ENCODE peak calls at places on chromosomes 6 and 20, in ten cellular contexts. One of them, this sample, is unnamed.

GRCh38 chr20:38757145-38757800 is 9.0 kb downstream of the ACTR5 start:
- DNase-seq in H1: no peak
- DNase-seq in neural progenitor cell: no peak
- DNase-seq in Karpas-422: no peak
- DNase-seq in PC-9: no peak
- DNase-seq in GM23248: no peak
- DNase-seq in OCI-LY7: no peak
- DNase-seq in hepatocyte: no peak
- DNase-seq in fibroblast of lung: no peak
- DNase-seq in PC-3: no peak
- DNase-seq in this sample: no peak

GRCh38 chr20:55239269-55239668 is 763.9 kb downstream of the DOK5 start:
- DNase-seq in H1: no peak
- DNase-seq in neural progenitor cell: no peak
- DNase-seq in Karpas-422: no peak
- DNase-seq in PC-9: no peak
- DNase-seq in GM23248: no peak
- DNase-seq in OCI-LY7: no peak
- DNase-seq in hepatocyte: no peak
- DNase-seq in fibroblast of lung: no peak
- DNase-seq in PC-3: no peak
- DNase-seq in this sample: no peak

GRCh38 chr20:22663528-22664025 is 79.2 kb upstream of the FOXA2 start:
- DNase-seq in H1: peak; percentile 58
- DNase-seq in neural progenitor cell: no peak
- DNase-seq in Karpas-422: no peak
- DNase-seq in PC-9: no peak
- DNase-seq in GM23248: no peak
- DNase-seq in OCI-LY7: no peak
- DNase-seq in hepatocyte: no peak
- DNase-seq in fibroblast of lung: no peak
- DNase-seq in PC-3: no peak
- DNase-seq in this sample: no peak

GRCh38 chr6:76351275-76351674 is 278.8 kb upstream of the IMPG1 start:
- DNase-seq in H1: no peak
- DNase-seq in neural progenitor cell: peak; percentile 58
- DNase-seq in Karpas-422: peak; percentile 44
- DNase-seq in PC-9: no peak
- DNase-seq in GM23248: no peak
- DNase-seq in OCI-LY7: no peak
- DNase-seq in hepatocyte: peak; percentile 32
- DNase-seq in fibroblast of lung: no peak
- DNase-seq in PC-3: peak; percentile 20
- DNase-seq in this sample: no peak

GRCh38 chr20:33791959-33792597 is 19.1 kb upstream of the CHMP4B start:
- DNase-seq in H1: peak; percentile 31
- DNase-seq in neural progenitor cell: peak; percentile 62
- DNase-seq in Karpas-422: peak; percentile 75
- DNase-seq in PC-9: no peak
- DNase-seq in GM23248: peak; percentile 50
- DNase-seq in OCI-LY7: peak; percentile 59
- DNase-seq in hepatocyte: peak; percentile 59
- DNase-seq in fibroblast of lung: peak; percentile 44
- DNase-seq in PC-3: peak; percentile 62
- DNase-seq in this sample: peak; percentile 37

GRCh38 chr20:32535953-32536823 is 48.9 kb downstream of the NOL4L start:
- DNase-seq in H1: no peak
- DNase-seq in neural progenitor cell: peak; percentile 97
- DNase-seq in Karpas-422: peak; percentile 79
- DNase-seq in PC-9: peak; percentile 67
- DNase-seq in GM23248: peak; percentile 39
- DNase-seq in OCI-LY7: peak; percentile 85
- DNase-seq in hepatocyte: peak; percentile 92
- DNase-seq in fibroblast of lung: no peak
- DNase-seq in PC-3: peak; percentile 54
- DNase-seq in this sample: peak; percentile 6

GRCh38 chr6:139965393-139965792 is 590.9 kb upstream of the CITED2 start:
- DNase-seq in H1: no peak
- DNase-seq in neural progenitor cell: no peak
- DNase-seq in Karpas-422: no peak
- DNase-seq in PC-9: no peak
- DNase-seq in GM23248: peak; percentile 15
- DNase-seq in OCI-LY7: no peak
- DNase-seq in hepatocyte: no peak
- DNase-seq in fibroblast of lung: peak; percentile 81
- DNase-seq in PC-3: no peak
- DNase-seq in this sample: peak; percentile 68

GRCh38 chr6:87118054-87118453 is 23.1 kb upstream of the CGA start:
- DNase-seq in H1: no peak
- DNase-seq in neural progenitor cell: no peak
- DNase-seq in Karpas-422: no peak
- DNase-seq in PC-9: peak; percentile 77
- DNase-seq in GM23248: no peak
- DNase-seq in OCI-LY7: no peak
- DNase-seq in hepatocyte: no peak
- DNase-seq in fibroblast of lung: no peak
- DNase-seq in PC-3: peak; percentile 72
- DNase-seq in this sample: peak; percentile 33

GRCh38 chr20:58310291-58310782 is 822 bp downstream of the RAB22A start:
- DNase-seq in H1: no peak
- DNase-seq in neural progenitor cell: no peak
- DNase-seq in Karpas-422: no peak
- DNase-seq in PC-9: peak; percentile 75
- DNase-seq in GM23248: peak; percentile 61
- DNase-seq in OCI-LY7: peak; percentile 38
- DNase-seq in hepatocyte: peak; percentile 13
- DNase-seq in fibroblast of lung: peak; percentile 16
- DNase-seq in PC-3: peak; percentile 83
- DNase-seq in this sample: peak; percentile 14

GRCh38 chr6:408148-408547 is 16.6 kb downstream of the IRF4 start:
- DNase-seq in H1: no peak
- DNase-seq in neural progenitor cell: no peak
- DNase-seq in Karpas-422: no peak
- DNase-seq in PC-9: no peak
- DNase-seq in GM23248: no peak
- DNase-seq in OCI-LY7: no peak
- DNase-seq in hepatocyte: no peak
- DNase-seq in fibroblast of lung: no peak
- DNase-seq in PC-3: no peak
- DNase-seq in this sample: no peak
- H4K20me1 ChIP-seq in H1: no peaks in the 10 kb centered on the region
- H4K20me1 ChIP-seq in neural progenitor cell: no peaks in the 10 kb centered on the region
- H4K20me1 ChIP-seq in Karpas-422: no peaks in the 10 kb centered on the region
- H4K20me1 ChIP-seq in PC-9: no peaks in the 10 kb centered on the region
- H4K20me1 ChIP-seq in GM23248: no peaks in the 10 kb centered on the region
- H4K20me1 ChIP-seq in OCI-LY7: no peaks in the 10 kb centered on the region
- H4K20me1 ChIP-seq in hepatocyte: no peaks in the 10 kb centered on the region
- H4K20me1 ChIP-seq in fibroblast of lung: no peaks in the 10 kb centered on the region
- H4K20me1 ChIP-seq in PC-3: no peaks in the 10 kb centered on the region
- H4K20me1 ChIP-seq in this sample: no peaks in the 10 kb centered on the region

GRCh38 chr6:15506066-15506465 is 156.8 kb downstream of the DTNBP1 start:
- DNase-seq in H1: no peak
- DNase-seq in neural progenitor cell: no peak
- DNase-seq in Karpas-422: no peak
- DNase-seq in PC-9: no peak
- DNase-seq in GM23248: no peak
- DNase-seq in OCI-LY7: no peak
- DNase-seq in hepatocyte: no peak
- DNase-seq in fibroblast of lung: no peak
- DNase-seq in PC-3: no peak
- DNase-seq in this sample: no peak
- H4K20me1 ChIP-seq in H1: peaks cover 56% of the 10 kb centered on the region
- H4K20me1 ChIP-seq in neural progenitor cell: peaks cover 18% of the 10 kb centered on the region
- H4K20me1 ChIP-seq in Karpas-422: no peaks in the 10 kb centered on the region
- H4K20me1 ChIP-seq in PC-9: peaks cover 6% of the 10 kb centered on the region
- H4K20me1 ChIP-seq in GM23248: peaks cover 10% of the 10 kb centered on the region
- H4K20me1 ChIP-seq in OCI-LY7: no peaks in the 10 kb centered on the region
- H4K20me1 ChIP-seq in hepatocyte: peaks cover 14% of the 10 kb centered on the region
- H4K20me1 ChIP-seq in fibroblast of lung: no peaks in the 10 kb centered on the region
- H4K20me1 ChIP-seq in PC-3: peaks cover 12% of the 10 kb centered on the region
- H4K20me1 ChIP-seq in this sample: peaks cover 96% of the 10 kb centered on the region

DNA sequence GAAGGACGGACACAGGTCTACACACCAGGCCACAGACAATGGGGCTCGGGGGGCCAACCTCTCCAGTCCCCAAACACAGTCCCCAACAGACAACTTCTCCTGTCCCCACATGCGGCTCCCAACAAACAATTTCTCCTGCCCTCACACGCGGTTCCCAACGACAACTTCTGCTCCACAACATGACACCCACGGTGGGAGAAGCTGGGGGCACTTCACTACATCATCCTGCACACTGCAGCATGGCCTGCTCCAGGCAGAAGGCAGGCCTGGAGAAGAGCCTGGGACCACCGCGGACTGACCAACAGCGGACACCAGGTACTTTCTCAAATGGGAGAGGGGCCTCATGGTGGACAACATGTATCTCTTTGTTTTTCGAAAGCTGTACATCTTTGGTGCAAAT is 6.7 kb downstream of the TAF4 start:
- DNase-seq in H1: no peak
- DNase-seq in neural progenitor cell: no peak
- DNase-seq in Karpas-422: no peak
- DNase-seq in PC-9: no peak
- DNase-seq in GM23248: no peak
- DNase-seq in OCI-LY7: no peak
- DNase-seq in hepatocyte: no peak
- DNase-seq in fibroblast of lung: no peak
- DNase-seq in PC-3: no peak
- DNase-seq in this sample: no peak
- H4K20me1 ChIP-seq in H1: peaks cover 32% of the 10 kb centered on the region
- H4K20me1 ChIP-seq in neural progenitor cell: peaks cover 55% of the 10 kb centered on the region
- H4K20me1 ChIP-seq in Karpas-422: peaks cover 52% of the 10 kb centered on the region
- H4K20me1 ChIP-seq in PC-9: peaks cover 54% of the 10 kb centered on the region
- H4K20me1 ChIP-seq in GM23248: no peaks in the 10 kb centered on the region
- H4K20me1 ChIP-seq in OCI-LY7: peaks cover 11% of the 10 kb centered on the region
- H4K20me1 ChIP-seq in hepatocyte: peaks cover 80% of the 10 kb centered on the region
- H4K20me1 ChIP-seq in fibroblast of lung: no peaks in the 10 kb centered on the region
- H4K20me1 ChIP-seq in PC-3: peaks cover 43% of the 10 kb centered on the region
- H4K20me1 ChIP-seq in this sample: peaks cover 80% of the 10 kb centered on the region

DNA sequence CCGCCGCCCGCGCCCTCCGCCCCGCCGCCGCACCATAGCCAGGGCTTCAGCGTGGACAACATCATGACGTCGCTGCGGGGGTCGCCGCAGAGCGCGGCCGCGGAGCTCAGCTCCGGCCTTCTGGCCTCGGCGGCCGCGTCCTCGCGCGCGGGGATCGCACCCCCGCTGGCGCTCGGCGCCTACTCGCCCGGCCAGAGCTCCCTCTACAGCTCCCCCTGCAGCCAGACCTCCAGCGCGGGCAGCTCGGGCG is 1.5 kb downstream of the FOXC1 start:
- DNase-seq in H1: no peak
- DNase-seq in neural progenitor cell: peak; percentile 76
- DNase-seq in Karpas-422: no peak
- DNase-seq in PC-9: no peak
- DNase-seq in GM23248: peak; percentile 72
- DNase-seq in OCI-LY7: no peak
- DNase-seq in hepatocyte: peak; percentile 45
- DNase-seq in fibroblast of lung: peak; percentile 31
- DNase-seq in PC-3: peak; percentile 48
- DNase-seq in this sample: peak; percentile 50
- H4K20me1 ChIP-seq in H1: peaks cover 15% of the 10 kb centered on the region
- H4K20me1 ChIP-seq in neural progenitor cell: peaks cover 64% of the 10 kb centered on the region
- H4K20me1 ChIP-seq in Karpas-422: no peaks in the 10 kb centered on the region
- H4K20me1 ChIP-seq in PC-9: no peaks in the 10 kb centered on the region
- H4K20me1 ChIP-seq in GM23248: no peaks in the 10 kb centered on the region
- H4K20me1 ChIP-seq in OCI-LY7: no peaks in the 10 kb centered on the region
- H4K20me1 ChIP-seq in hepatocyte: peaks cover 5% of the 10 kb centered on the region
- H4K20me1 ChIP-seq in fibroblast of lung: no peaks in the 10 kb centered on the region
- H4K20me1 ChIP-seq in PC-3: peaks cover 16% of the 10 kb centered on the region
- H4K20me1 ChIP-seq in this sample: peaks cover 14% of the 10 kb centered on the region

GRCh38 chr20:51541189-51542032 is 1.1 kb downstream of the NFATC2 start:
- DNase-seq in H1: no peak
- DNase-seq in neural progenitor cell: peak; percentile 69
- DNase-seq in Karpas-422: peak; percentile 81
- DNase-seq in PC-9: no peak
- DNase-seq in GM23248: peak; percentile 32
- DNase-seq in OCI-LY7: peak; percentile 72
- DNase-seq in hepatocyte: peak; percentile 83
- DNase-seq in fibroblast of lung: peak; percentile 43
- DNase-seq in PC-3: no peak
- DNase-seq in this sample: peak; percentile 22

GRCh38 chr20:51536116-51537069 is 6.1 kb downstream of the NFATC2 start:
- DNase-seq in H1: no peak
- DNase-seq in neural progenitor cell: no peak
- DNase-seq in Karpas-422: no peak
- DNase-seq in PC-9: no peak
- DNase-seq in GM23248: no peak
- DNase-seq in OCI-LY7: peak; percentile 46
- DNase-seq in hepatocyte: no peak
- DNase-seq in fibroblast of lung: no peak
- DNase-seq in PC-3: no peak
- DNase-seq in this sample: no peak

GRCh38 chr20:51542033-51542893 is at the start of gene NFATC2:
- DNase-seq in H1: peak; percentile 23
- DNase-seq in neural progenitor cell: peak; percentile 79
- DNase-seq in Karpas-422: peak; percentile 85
- DNase-seq in PC-9: no peak
- DNase-seq in GM23248: no peak
- DNase-seq in OCI-LY7: peak; percentile 80
- DNase-seq in hepatocyte: peak; percentile 78
- DNase-seq in fibroblast of lung: no peak
- DNase-seq in PC-3: peak; percentile 69
- DNase-seq in this sample: no peak

GRCh38 chr20:51542894-51543788 is 622 bp upstream of the NFATC2 start:
- DNase-seq in H1: no peak
- DNase-seq in neural progenitor cell: no peak
- DNase-seq in Karpas-422: no peak
- DNase-seq in PC-9: no peak
- DNase-seq in GM23248: no peak
- DNase-seq in OCI-LY7: peak; percentile 39
- DNase-seq in hepatocyte: no peak
- DNase-seq in fibroblast of lung: no peak
- DNase-seq in PC-3: no peak
- DNase-seq in this sample: no peak

GRCh38 chr20:51540585-51540984 is 1.9 kb downstream of the NFATC2 start:
- DNase-seq in H1: no peak
- DNase-seq in neural progenitor cell: no peak
- DNase-seq in Karpas-422: no peak
- DNase-seq in PC-9: no peak
- DNase-seq in GM23248: no peak
- DNase-seq in OCI-LY7: no peak
- DNase-seq in hepatocyte: no peak
- DNase-seq in fibroblast of lung: no peak
- DNase-seq in PC-3: no peak
- DNase-seq in this sample: no peak
- H4K20me1 ChIP-seq in H1: no peaks in the 10 kb centered on the region
- H4K20me1 ChIP-seq in neural progenitor cell: peaks cover 6% of the 10 kb centered on the region
- H4K20me1 ChIP-seq in Karpas-422: no peaks in the 10 kb centered on the region
- H4K20me1 ChIP-seq in PC-9: no peaks in the 10 kb centered on the region
- H4K20me1 ChIP-seq in GM23248: no peaks in the 10 kb centered on the region
- H4K20me1 ChIP-seq in OCI-LY7: no peaks in the 10 kb centered on the region
- H4K20me1 ChIP-seq in hepatocyte: peaks cover 3% of the 10 kb centered on the region
- H4K20me1 ChIP-seq in fibroblast of lung: no peaks in the 10 kb centered on the region
- H4K20me1 ChIP-seq in PC-3: no peaks in the 10 kb centered on the region
- H4K20me1 ChIP-seq in this sample: no peaks in the 10 kb centered on the region

DNA sequence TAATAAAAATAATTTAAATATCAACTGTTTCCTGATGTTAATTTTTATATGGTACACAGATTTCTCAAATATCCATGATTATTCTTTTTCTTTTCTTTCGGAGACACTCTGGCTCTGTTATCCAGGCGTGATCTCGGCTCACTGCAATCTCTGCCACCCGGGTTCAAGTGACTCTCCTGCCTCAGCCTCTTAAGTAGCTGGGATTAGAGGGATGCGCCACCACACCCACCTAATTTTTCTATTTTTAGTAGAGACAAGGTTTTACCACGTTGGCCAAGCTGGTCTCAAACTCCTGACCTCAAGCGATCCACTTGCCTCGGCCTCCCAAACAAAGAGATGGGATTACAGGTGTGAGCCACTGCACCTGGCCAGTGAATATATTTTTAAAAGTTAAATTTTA is 20.5 kb downstream of the ROMO1 start:
- DNase-seq in H1: no peak
- DNase-seq in neural progenitor cell: no peak
- DNase-seq in Karpas-422: no peak
- DNase-seq in PC-9: no peak
- DNase-seq in GM23248: no peak
- DNase-seq in OCI-LY7: no peak
- DNase-seq in hepatocyte: no peak
- DNase-seq in fibroblast of lung: no peak
- DNase-seq in PC-3: no peak
- DNase-seq in this sample: no peak
- H4K20me1 ChIP-seq in H1: peaks cover 18% of the 10 kb centered on the region
- H4K20me1 ChIP-seq in neural progenitor cell: peaks cover 99% of the 10 kb centered on the region
- H4K20me1 ChIP-seq in Karpas-422: peaks cover 51% of the 10 kb centered on the region
- H4K20me1 ChIP-seq in PC-9: peaks cover 97% of the 10 kb centered on the region
- H4K20me1 ChIP-seq in GM23248: peaks cover 18% of the 10 kb centered on the region
- H4K20me1 ChIP-seq in OCI-LY7: peaks cover 22% of the 10 kb centered on the region
- H4K20me1 ChIP-seq in hepatocyte: peaks cover 100% of the 10 kb centered on the region
- H4K20me1 ChIP-seq in fibroblast of lung: peaks cover 6% of the 10 kb centered on the region
- H4K20me1 ChIP-seq in PC-3: peaks cover 85% of the 10 kb centered on the region
- H4K20me1 ChIP-seq in this sample: peaks cover 95% of the 10 kb centered on the region

This sample was measured in IMR-90.